ENCODE peak calls at places on chromosomes 16 and 17, in four cellular contexts. One of them, this sample, is unnamed.

GRCh38 chr16:14151256-14152030 is 80.3 kb downstream of the MRTFB start:
- DNase-seq in A549: no peak
- DNase-seq in K562: no peak
- DNase-seq in HepG2: no peak
- DNase-seq in this sample: no peak

GRCh38 chr16:35737076-35737475 is 2277.7 kb downstream of the TP53TG3F start:
- DNase-seq in HepG2: no peak
- DNase-seq in A549: no peak
- DNase-seq in K562: no peak
- DNase-seq in this sample: no peak

GRCh38 chr17:58756246-58757161 is 850 bp downstream of the PPM1E start:
- DNase-seq in HepG2: no peak
- DNase-seq in K562: peak; percentile 28
- DNase-seq in A549: no peak
- DNase-seq in this sample: no peak

GRCh38 chr17:43129671-43130010 is 4.5 kb upstream of the BRCA1 start:
- DNase-seq in A549: no peak
- DNase-seq in K562: no peak
- DNase-seq in HepG2: no peak
- DNase-seq in this sample: no peak

GRCh38 chr17:49548506-49549310 is 27.0 kb upstream of the NXPH3 start:
- DNase-seq in A549: peak; percentile 64
- DNase-seq in HepG2: peak; percentile 45
- DNase-seq in K562: peak; percentile 65
- DNase-seq in this sample: no peak

GRCh38 chr16:73365010-73365409 is 317.1 kb upstream of the ZFHX3 start:
- DNase-seq in A549: no peak
- DNase-seq in HepG2: no peak
- DNase-seq in K562: no peak
- DNase-seq in this sample: no peak

GRCh38 chr17:36851230-36851629 is 86.0 kb upstream of the LHX1 start:
- DNase-seq in K562: no peak
- DNase-seq in HepG2: peak; percentile 19
- DNase-seq in A549: peak; percentile 76
- DNase-seq in this sample: no peak

GRCh38 chr17:40355123-40355803 is 9.3 kb downstream of the GJD3 start:
- DNase-seq in K562: peak; percentile 88
- DNase-seq in A549: peak; percentile 97
- DNase-seq in HepG2: peak; percentile 58
- DNase-seq in this sample: no peak

GRCh38 chr17:6139447-6139832 is 69.3 kb downstream of the WSCD1 start:
- DNase-seq in HepG2: no peak
- DNase-seq in K562: no peak
- DNase-seq in A549: no peak
- DNase-seq in this sample: no peak

GRCh38 chr16:89022051-89022836 is 45.2 kb upstream of the CBFA2T3 start:
- DNase-seq in HepG2: no peak
- DNase-seq in K562: no peak
- DNase-seq in A549: no peak
- DNase-seq in this sample: no peak

DNA sequence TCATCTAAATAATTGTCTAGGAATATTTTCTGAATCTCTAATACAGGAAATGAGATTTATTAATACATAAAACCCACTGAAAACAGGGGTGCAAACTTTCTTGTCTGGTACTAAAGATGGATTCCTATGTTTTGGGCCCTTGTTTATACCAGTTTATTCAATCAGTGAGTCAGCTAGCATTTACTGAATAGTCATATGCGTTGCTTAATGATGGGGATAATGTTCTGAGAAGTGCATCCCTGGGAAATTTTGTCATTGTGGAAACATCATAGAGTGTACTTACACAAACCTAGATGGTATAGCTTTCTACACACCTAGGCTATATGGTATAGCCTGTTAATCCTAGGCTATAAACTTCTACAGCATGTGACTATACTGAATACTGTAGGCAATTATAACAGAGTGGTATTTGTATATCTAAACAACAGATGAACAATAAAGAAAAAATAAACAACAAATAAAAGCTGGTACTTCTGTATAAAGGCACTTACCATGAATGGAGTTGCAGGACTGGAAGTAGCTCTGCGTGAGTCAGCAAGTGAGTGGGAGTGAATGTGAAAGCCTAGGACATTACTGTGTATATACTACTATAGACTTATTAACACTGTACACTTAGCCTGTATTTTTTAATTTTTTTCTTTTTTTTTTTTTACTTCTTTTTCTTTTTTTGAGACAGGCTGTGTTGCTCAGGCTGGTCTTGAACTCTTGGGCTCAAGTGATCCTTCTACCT is 63.7 kb downstream of the SIAH1 start:
- DNase-seq in K562: no peak
- DNase-seq in HepG2: no peak
- DNase-seq in A549: no peak
- DNase-seq in this sample: no peak
- TF ChIP-seq POLR2AphosphoS2 in K562: no peak
- TF ChIP-seq POLR2AphosphoS2 in HepG2: no peak
- TF ChIP-seq POLR2AphosphoS2 in A549: no peak
- TF ChIP-seq POLR2AphosphoS2 in this sample: no peak

GRCh38 chr16:15667091-15667742 is 17.2 kb downstream of the NDE1 start:
- DNase-seq in K562: no peak
- DNase-seq in A549: no peak
- DNase-seq in HepG2: no peak
- DNase-seq in this sample: no peak

GRCh38 chr16:15660203-15660601 is 10.2 kb downstream of the NDE1 start:
- DNase-seq in A549: no peak
- DNase-seq in K562: no peak
- DNase-seq in HepG2: peak; percentile 50
- DNase-seq in this sample: no peak

GRCh38 chr16:15665107-15665506 is 15.1 kb downstream of the NDE1 start:
- DNase-seq in A549: no peak
- DNase-seq in K562: no peak
- DNase-seq in HepG2: no peak
- DNase-seq in this sample: no peak
- TF ChIP-seq POLR2AphosphoS2 in A549: no peak
- TF ChIP-seq POLR2AphosphoS2 in K562: no peak
- TF ChIP-seq POLR2AphosphoS2 in HepG2: no peak
- TF ChIP-seq POLR2AphosphoS2 in this sample: no peak

GRCh38 chr17:80630721-80631120 is 86.1 kb downstream of the RPTOR start:
- DNase-seq in K562: no peak
- DNase-seq in A549: no peak
- DNase-seq in HepG2: no peak
- DNase-seq in this sample: no peak
- TF ChIP-seq POLR2AphosphoS2 in K562: no peak
- TF ChIP-seq POLR2AphosphoS2 in A549: no peak
- TF ChIP-seq POLR2AphosphoS2 in HepG2: no peak
- TF ChIP-seq POLR2AphosphoS2 in this sample: no peak

GRCh38 chr17:39064374-39064773 is 87.1 kb downstream of the PLXDC1 start:
- DNase-seq in HepG2: no peak
- DNase-seq in A549: no peak
- DNase-seq in K562: no peak
- DNase-seq in this sample: no peak
- TF ChIP-seq POLR2AphosphoS2 in HepG2: no peak
- TF ChIP-seq POLR2AphosphoS2 in A549: no peak
- TF ChIP-seq POLR2AphosphoS2 in K562: no peak
- TF ChIP-seq POLR2AphosphoS2 in this sample: no peak

GRCh38 chr17:15083225-15083624 is 181.9 kb downstream of the PMP22 start:
- DNase-seq in HepG2: no peak
- DNase-seq in A549: no peak
- DNase-seq in K562: no peak
- DNase-seq in this sample: no peak
- TF ChIP-seq POLR2AphosphoS2 in HepG2: no peak
- TF ChIP-seq POLR2AphosphoS2 in A549: no peak
- TF ChIP-seq POLR2AphosphoS2 in K562: no peak
- TF ChIP-seq POLR2AphosphoS2 in this sample: no peak

GRCh38 chr17:76744747-76745146 is 6.8 kb downstream of the MFSD11 start:
- DNase-seq in HepG2: no peak
- DNase-seq in A549: no peak
- DNase-seq in K562: no peak
- DNase-seq in this sample: no peak

GRCh38 chr17:76747716-76748360 is 9.9 kb downstream of the MFSD11 start:
- DNase-seq in A549: no peak
- DNase-seq in K562: no peak
- DNase-seq in HepG2: no peak
- DNase-seq in this sample: no peak

GRCh38 chr17:76740329-76741118 is 2.6 kb downstream of the MFSD11 start:
- DNase-seq in A549: no peak
- DNase-seq in HepG2: no peak
- DNase-seq in K562: no peak
- DNase-seq in this sample: no peak

GRCh38 chr17:76738468-76738850 is 540 bp downstream of the MFSD11 start:
- DNase-seq in K562: no peak
- DNase-seq in A549: no peak
- DNase-seq in HepG2: no peak
- DNase-seq in this sample: no peak

DNA sequence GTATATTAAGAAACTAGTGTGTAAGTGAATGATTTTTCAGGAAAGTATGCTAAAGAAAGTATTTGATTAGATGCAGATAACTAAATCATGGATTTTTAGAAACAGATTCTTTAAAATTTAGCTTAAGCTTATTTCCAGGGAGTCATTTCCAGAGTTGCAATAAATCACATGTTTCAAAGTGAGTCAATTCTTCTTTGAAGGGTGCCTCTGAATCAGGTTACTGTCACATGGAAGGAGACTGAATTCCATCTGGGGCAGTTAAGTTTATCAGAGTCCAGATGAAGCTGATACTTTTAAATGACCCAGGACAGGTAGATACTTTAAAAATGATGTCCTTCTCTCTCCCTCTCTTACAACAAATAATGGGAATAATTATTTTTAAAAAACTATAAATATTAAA is 5.0 kb downstream of the MFSD11 start:
- DNase-seq in HepG2: no peak
- DNase-seq in K562: no peak
- DNase-seq in A549: no peak
- DNase-seq in this sample: no peak
- TF ChIP-seq POLR2AphosphoS2 in HepG2: no peak
- TF ChIP-seq POLR2AphosphoS2 in K562: no peak
- TF ChIP-seq POLR2AphosphoS2 in A549: no peak
- TF ChIP-seq POLR2AphosphoS2 in this sample: no peak